ENCODE peak calls at places on chromosomes 3 and 15, in four cellular contexts. N is stomach, A is Panc1, E is K562. Q is an unnamed sample.

GRCh38 chr3:109023656-109024254 is 70.1 kb upstream of the GUCA1C start:
- DNase-seq in N (peak), A (no peak), E (peak), Q (peak)

GRCh38 chr3:152192050-152192449 is 76.7 kb upstream of the MBNL1 start:
- DNase-seq in N (no peak), A (no peak), E (no peak), Q (no peak)

GRCh38 chr3:176767385-176767784 is 429.9 kb downstream of the TBL1XR1 start:
- DNase-seq in N (peak), A (no peak), E (no peak), Q (no peak)

GRCh38 chr3:44712455-44713075 is at the start of gene ZNF502:
- DNase-seq in N (peak), A (no peak), E (peak), Q (peak)

GRCh38 chr3:132486086-132486485 is 68.8 kb downstream of the DNAJC13 start:
- DNase-seq in N (no peak), A (no peak), E (no peak), Q (no peak)

GRCh38 chr15:40512440-40512839 is 41.7 kb downstream of the CHST14 start:
- DNase-seq in N (no peak), A (no peak), E (no peak), Q (no peak)

GRCh38 chr15:48458876-48459275 is 127.6 kb downstream of the DUT start:
- DNase-seq in N (no peak), A (no peak), E (no peak), Q (no peak)

GRCh38 chr3:185157347-185157746 is 4.5 kb upstream of the C3orf70 start:
- DNase-seq in N (no peak), A (no peak), E (no peak), Q (no peak)

DNA sequence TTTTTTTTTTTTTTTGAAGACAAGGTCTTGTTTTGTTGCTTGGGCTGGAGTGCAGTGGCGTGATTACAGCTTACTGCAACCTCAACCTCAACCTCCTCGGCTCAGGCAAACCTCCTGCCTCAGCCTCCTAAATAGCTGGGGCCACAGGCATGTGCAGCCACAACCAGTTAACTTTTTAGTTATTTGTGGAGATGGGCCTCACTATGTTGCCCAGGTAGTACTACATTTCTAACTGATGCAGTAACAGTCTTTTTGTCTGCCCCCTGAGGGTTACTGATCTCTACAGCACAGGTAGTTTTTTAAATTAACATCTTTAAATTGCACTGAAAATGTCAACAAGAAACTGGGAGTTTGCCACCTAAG is 3.4 kb upstream of the LMLN start:
- DNase-seq in N (no peak), A (no peak), E (no peak), Q (no peak)
- TF ChIP-seq POLR2AphosphoS5 in N (no peak), A (no peak), E (peak), Q (peak)

GRCh38 chr3:105473521-105474223 is 107.0 kb downstream of the ALCAM start:
- DNase-seq in N (no peak), A (no peak), E (no peak), Q (no peak)
- H3K27ac ChIP-seq in N (no peak), A (no peak), E (no peak), Q (no peak)

GRCh38 chr3:77232557-77232956 is 192.7 kb downstream of the ROBO2 start:
- DNase-seq in N (no peak), A (no peak), E (no peak), Q (no peak)

GRCh38 chr3:77227567-77227966 is 187.7 kb downstream of the ROBO2 start:
- DNase-seq in N (no peak), A (no peak), E (no peak), Q (no peak)
- TF ChIP-seq POLR2AphosphoS5 in N (no peak), A (no peak), E (no peak), Q (no peak)

GRCh38 chr15:37046876-37047614 is 53.3 kb downstream of the MEIS2 start:
- DNase-seq in N (no peak), A (no peak), E (no peak), Q (no peak)
- H3K27ac ChIP-seq in N (no peak), A (no peak), E (no peak), Q (no peak)

GRCh38 chr3:173336261-173336660 is 61.3 kb upstream of the NLGN1 start:
- DNase-seq in N (no peak), A (no peak), E (no peak), Q (no peak)
- TF ChIP-seq POLR2AphosphoS5 in N (no peak), A (no peak), E (no peak), Q (no peak)

DNA sequence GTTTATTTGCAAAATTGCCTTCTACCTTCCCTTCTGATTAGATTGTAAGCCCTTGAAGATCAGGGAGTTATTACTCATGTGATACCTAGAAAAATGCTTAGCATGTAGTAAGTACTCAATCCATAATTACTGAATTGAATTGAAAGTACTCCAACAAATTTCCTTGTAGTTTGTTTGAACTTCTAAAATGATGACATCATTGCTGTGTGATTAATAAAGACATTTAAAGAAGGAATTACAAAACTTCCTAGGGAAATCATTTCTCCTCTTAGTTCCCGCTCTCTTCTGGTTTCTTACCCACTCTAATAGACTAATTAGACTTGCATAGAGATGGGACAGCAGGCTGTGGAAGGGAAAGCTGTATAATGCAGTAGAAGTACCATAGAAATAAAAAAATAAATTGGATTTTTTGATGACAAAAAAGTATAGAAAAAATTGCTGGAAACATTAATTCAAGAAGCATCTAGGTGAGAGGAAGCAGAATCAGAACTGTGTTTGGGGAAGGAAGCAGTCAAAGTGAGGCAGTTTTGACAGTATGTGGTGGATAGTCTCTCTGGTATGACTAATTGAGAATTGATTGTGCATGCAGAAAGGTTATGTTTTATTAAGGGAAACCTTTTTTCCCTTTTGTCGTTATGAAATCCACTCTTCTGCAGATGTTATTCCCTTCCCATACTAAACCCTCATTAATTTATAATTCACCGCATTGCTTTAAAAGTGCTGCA is 93.0 kb downstream of the ALCAM start:
- DNase-seq in N (no peak), A (no peak), E (no peak), Q (no peak)
- H3K27ac ChIP-seq in N (no peak), A (no peak), E (no peak), Q (no peak)

DNA sequence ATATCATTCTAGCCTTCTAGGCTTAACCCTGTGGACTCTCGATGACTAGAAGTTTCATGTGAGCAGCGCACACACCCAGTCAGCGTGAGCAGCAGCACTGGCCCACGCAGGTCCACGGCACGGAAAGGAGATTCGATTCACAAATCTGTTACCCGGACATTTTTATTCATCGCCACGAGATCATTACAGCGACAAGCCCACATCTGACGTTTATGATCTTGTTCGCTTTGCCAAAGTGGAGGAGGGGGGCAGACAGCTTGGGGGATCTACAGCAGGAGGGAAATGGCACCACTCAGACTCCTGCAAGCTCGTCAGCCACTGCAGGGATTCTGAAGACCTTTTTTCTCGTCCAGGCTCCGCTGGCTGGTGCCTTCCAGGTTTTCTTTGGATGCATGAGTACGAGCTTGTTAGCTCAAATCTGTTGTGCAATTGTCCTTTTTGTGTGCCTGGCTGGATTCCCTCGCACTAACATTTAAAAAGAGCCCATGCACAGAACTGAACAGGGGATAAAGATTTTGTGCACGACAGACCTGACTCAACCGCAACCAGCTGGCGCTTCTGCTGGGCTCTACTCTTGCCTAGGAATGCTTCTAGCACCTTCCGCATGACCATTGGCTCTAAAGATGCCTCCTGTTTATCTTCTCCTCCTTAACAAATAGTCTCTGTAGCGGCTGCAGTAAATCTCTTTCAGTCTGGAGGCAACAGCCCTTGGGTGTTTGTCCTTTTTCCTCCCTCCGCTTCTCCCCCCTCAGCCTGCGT is 938.5 kb downstream of the MCTP2 start:
- DNase-seq in N (peak), A (no peak), E (peak), Q (no peak)
- TF ChIP-seq POLR2AphosphoS5 in N (peak), A (no peak), E (no peak), Q (no peak)

GRCh38 chr3:138136208-138136607 is 4.0 kb upstream of the A4GNT start:
- DNase-seq in N (no peak), A (no peak), E (no peak), Q (no peak)
- H3K27ac ChIP-seq in N (no peak), A (no peak), E (no peak), Q (peak)